ENCODE peak calls at places on chromosome 1, in four cellular contexts. I is AG04450; L is CD4-positive, alpha-beta T cell; P is foreskin fibroblast. A is an unnamed sample.
A peak's percentile ranks its signal among the peaks of the same experiment; 100 is the strongest.

GRCh38 chr1:231679109-231679508 is 52.5 kb downstream of the DISC1 start:
- DNase-seq in P (no peak), L (no peak), I (no peak), A (no peak)

GRCh38 chr1:221419513-221420088 is 322.3 kb downstream of the DUSP10 start:
- DNase-seq in L (no peak), P (peak; percentile 84), I (peak; percentile 65), A (no peak)

GRCh38 chr1:201042663-201043461 is 19.3 kb upstream of the KIF21B start:
- DNase-seq in L (peak; percentile 72), I (peak; percentile 47), P (peak; percentile 82), A (peak; percentile 63)

GRCh38 chr1:9890224-9890731 is 19.8 kb downstream of the CTNNBIP1 start:
- DNase-seq in I (peak; percentile 90), L (no peak), P (peak; percentile 93), A (no peak)

GRCh38 chr1:17274186-17275170 is 25.6 kb downstream of the PADI3 start:
- DNase-seq in P (peak; percentile 59), I (no peak), L (no peak), A (peak; percentile 75)

GRCh38 chr1:160829766-160830165 is 32.9 kb downstream of the CD244 start:
- DNase-seq in L (no peak), P (no peak), I (no peak), A (no peak)

GRCh38 chr1:31666290-31666963 is 21.8 kb upstream of the PEF1 start:
- DNase-seq in I (no peak), P (peak; percentile 61), L (no peak), A (no peak)

GRCh38 chr1:228174482-228175315 is 9.1 kb downstream of the IBA57 start:
- DNase-seq in L (peak; percentile 36), P (peak; percentile 20), I (no peak), A (no peak)

GRCh38 chr1:206526064-206526911 is 19.0 kb downstream of the RASSF5 start:
- DNase-seq in L (no peak), P (no peak), I (no peak), A (no peak)

GRCh38 chr1:15820478-15820877 is 13.0 kb upstream of the UQCRHL start:
- DNase-seq in I (no peak), L (no peak), P (peak; percentile 61), A (no peak)

GRCh38 chr1:7300893-7301292 is 470.2 kb upstream of the VAMP3 start:
- DNase-seq in P (peak; percentile 94), L (no peak), I (peak; percentile 71), A (no peak)

GRCh38 chr1:244273845-244274619 is 177.7 kb downstream of the ADSS2 start:
- DNase-seq in I (peak; percentile 99), L (no peak), P (peak; percentile 96), A (no peak)

GRCh38 chr1:228226956-228227791 is 19.3 kb downstream of the OBSCN start:
- DNase-seq in I (no peak), P (peak; percentile 67), L (no peak), A (no peak)

GRCh38 chr1:190563230-190563629 is 85.6 kb upstream of the BRINP3 start:
- DNase-seq in I (no peak), P (no peak), L (no peak), A (no peak)

GRCh38 chr1:9490605-9491339 is 48.5 kb upstream of the SLC25A33 start:
- DNase-seq in P (peak; percentile 92), I (peak; percentile 63), L (peak; percentile 89), A (peak; percentile 98)

GRCh38 chr1:194940336-194940735 is 1667.9 kb downstream of the KCNT2 start:
- DNase-seq in P (no peak), L (no peak), I (no peak), A (no peak)

GRCh38 chr1:196607940-196608339 is 300 bp downstream of the KCNT2 start:
- DNase-seq in I (no peak), P (peak; percentile 24), L (no peak), A (no peak)

GRCh38 chr1:15417365-15417934 is 7.8 kb downstream of the EFHD2 start:
- DNase-seq in L (peak; percentile 43), P (peak; percentile 62), I (no peak), A (no peak)

GRCh38 chr1:12594490-12594889 is 23.5 kb downstream of the DHRS3 start:
- DNase-seq in I (no peak), P (no peak), L (no peak), A (no peak)
- TF ChIP-seq CTCF in I (no peak), P (no peak), L (no peak), A (no peak)

GRCh38 chr1:156489166-156489934 is 11.2 kb downstream of the MEF2D start:
- DNase-seq in I (no peak), L (no peak), P (peak; percentile 62), A (no peak)
- TF ChIP-seq CTCF in I (peak; percentile 22), L (no peak), P (peak; percentile 21), A (no peak)

GRCh38 chr1:54519709-54520108 is 28.3 kb upstream of the ACOT11 start:
- DNase-seq in I (no peak), L (no peak), P (no peak), A (no peak)
- TF ChIP-seq CTCF in I (no peak), L (no peak), P (peak; percentile 3), A (peak; percentile 35)

GRCh38 chr1:25068829-25069228 is 138.8 kb upstream of the RUNX3 start:
- DNase-seq in I (no peak), P (no peak), L (no peak), A (no peak)
- TF ChIP-seq CTCF in I (no peak), P (no peak), L (no peak), A (no peak)

GRCh38 chr1:186681806-186682205 is 1.6 kb upstream of the PTGS2 start:
- DNase-seq in P (peak; percentile 70), I (no peak), L (no peak), A (no peak)

GRCh38 chr1:186680031-186681012 is at the start of gene PTGS2:
- DNase-seq in I (peak; percentile 69), P (peak; percentile 96), L (peak; percentile 30), A (peak; percentile 45)

GRCh38 chr1:186681136-186681535 is 913 bp upstream of the PTGS2 start:
- DNase-seq in P (peak; percentile 41), L (no peak), I (no peak), A (no peak)

GRCh38 chr1:186683637-186684410 is 3.6 kb upstream of the PTGS2 start:
- DNase-seq in P (no peak), L (no peak), I (no peak), A (no peak)

GRCh38 chr1:186682721-186683120 is 2.5 kb upstream of the PTGS2 start:
- DNase-seq in I (no peak), P (peak; percentile 65), L (no peak), A (no peak)
- TF ChIP-seq CTCF in I (peak; percentile 32), P (peak; percentile 11), L (no peak), A (no peak)

GRCh38 chr1:34549199-34549598 is 205.6 kb upstream of the GJB5 start:
- DNase-seq in L (no peak), I (no peak), P (no peak), A (peak; percentile 22)

DNA sequence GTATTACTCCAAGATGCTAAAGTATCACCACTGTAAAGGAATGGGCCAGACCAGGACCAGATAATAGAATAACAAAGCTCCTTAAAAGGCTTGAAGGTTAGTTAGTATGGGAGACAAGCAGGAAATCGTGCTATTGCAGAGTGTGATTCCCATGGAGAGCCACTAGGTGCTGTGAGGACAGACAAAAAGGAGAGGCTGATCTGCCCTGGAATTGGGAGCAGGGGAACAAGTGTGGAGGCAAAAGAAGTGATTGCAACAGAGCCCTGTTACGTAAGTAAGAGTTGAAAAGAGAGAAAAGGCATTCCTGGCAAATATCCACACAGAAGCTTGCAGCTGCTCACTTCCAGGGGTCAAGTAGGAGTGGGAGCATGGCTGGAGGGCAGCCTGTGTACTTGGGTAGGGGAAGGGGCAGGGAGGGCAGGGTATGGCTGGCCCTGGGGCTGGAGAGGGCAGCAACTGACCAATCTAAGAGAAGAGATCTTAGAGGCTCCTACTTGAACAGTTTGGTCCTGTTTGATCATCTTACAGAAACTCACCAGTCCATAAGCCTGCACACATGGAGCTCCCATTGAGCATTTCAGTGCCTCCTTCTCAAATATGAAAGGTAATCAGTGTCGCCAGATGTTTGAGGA is 207.7 kb upstream of the GJB5 start:
- DNase-seq in P (no peak), I (no peak), L (no peak), A (peak; percentile 5)
- TF ChIP-seq CTCF in P (peak; percentile 7), I (peak; percentile 13), L (no peak), A (peak; percentile 53)

GRCh38 chr1:163361123-163361934 is 39.6 kb downstream of the NUF2 start:
- DNase-seq in I (no peak), P (peak; percentile 30), L (no peak), A (no peak)
- TF ChIP-seq CTCF in I (peak; percentile 51), P (peak; percentile 43), L (no peak), A (peak; percentile 66)

GRCh38 chr1:151005729-151006330 is 872 bp downstream of the MINDY1 start:
- DNase-seq in L (no peak), P (peak; percentile 21), I (no peak), A (no peak)

GRCh38 chr1:151009206-151009587 is 948 bp downstream of the PRUNE1 start:
- DNase-seq in P (peak; percentile 33), I (peak; percentile 37), L (no peak), A (no peak)

GRCh38 chr1:151007853-151008243 is 401 bp upstream of the PRUNE1 start:
- DNase-seq in L (no peak), I (no peak), P (no peak), A (no peak)

GRCh38 chr1:151008244-151009205 is at the start of gene PRUNE1:
- DNase-seq in P (peak; percentile 99), L (peak; percentile 95), I (peak; percentile 88), A (peak; percentile 89)

GRCh38 chr1:151006331-151007052 is at the start of gene MINDY1:
- DNase-seq in L (no peak), P (peak; percentile 91), I (peak; percentile 63), A (peak; percentile 59)
- TF ChIP-seq CTCF in L (no peak), P (peak; percentile 52), I (peak; percentile 72), A (peak; percentile 58)

GRCh38 chr1:216057947-216058346 is 365.3 kb downstream of the USH2A start:
- DNase-seq in L (no peak), I (no peak), P (no peak), A (no peak)
- TF ChIP-seq CTCF in L (no peak), I (no peak), P (no peak), A (no peak)

A was measured in neural crest cell.